ENCODE peak calls at places on chromosome 11, in four cellular contexts. O is IMR-90, G is neuronal stem cell, Y is H9. C is an unnamed sample.

GRCh38 chr11:42631223-42631843 is 680.5 kb upstream of the API5 start:
- DNase-seq in Y (no peak), G (no peak), O (no peak), C (no peak)

GRCh38 chr11:120520091-120520822 is 8.7 kb downstream of the GRIK4 start:
- DNase-seq in G (no peak), Y (no peak), O (no peak), C (no peak)

GRCh38 chr11:995752-996420 is 40.6 kb downstream of the MUC6 start:
- DNase-seq in O (no peak), Y (no peak), G (peak), C (peak)

GRCh38 chr11:19597194-19597593 is 115.4 kb upstream of the NAV2 start:
- DNase-seq in Y (no peak), O (peak), G (no peak), C (peak)

GRCh38 chr11:78168539-78169477 is 19.6 kb downstream of the KCTD21 start:
- DNase-seq in Y (no peak), O (peak), G (no peak), C (peak)

GRCh38 chr11:124896071-124896750 is 1.5 kb downstream of the ROBO4 start:
- DNase-seq in O (no peak), Y (no peak), G (no peak), C (no peak)

GRCh38 chr11:99795999-99796398 is 775.2 kb downstream of the CNTN5 start:
- DNase-seq in O (no peak), Y (no peak), G (no peak), C (no peak)

GRCh38 chr11:16606784-16607674 is 131.4 kb upstream of the C11orf58 start:
- DNase-seq in O (peak), Y (peak), G (peak), C (peak)

GRCh38 chr11:37504925-37505324 is 906.9 kb upstream of the RAG2 start:
- DNase-seq in O (peak), Y (no peak), G (no peak), C (peak)

GRCh38 chr11:37504066-37504611 is 906.1 kb upstream of the RAG2 start:
- DNase-seq in O (peak), G (peak), Y (no peak), C (peak)

GRCh38 chr11:37505406-37505805 is 907.4 kb upstream of the RAG2 start:
- DNase-seq in Y (no peak), G (peak), O (no peak), C (no peak)

GRCh38 chr11:37502202-37502601 is 904.2 kb upstream of the RAG2 start:
- DNase-seq in G (no peak), Y (no peak), O (peak), C (peak)

GRCh38 chr11:37503411-37504065 is 905.5 kb upstream of the RAG2 start:
- DNase-seq in O (no peak), Y (no peak), G (no peak), C (no peak)
- H4K91ac ChIP-seq in O (peak), Y (no peak), G (peak), C (no peak)

GRCh38 chr11:86999859-87000753 is 37.6 kb upstream of the TMEM135 start:
- DNase-seq in O (peak), G (no peak), Y (no peak), C (peak)
- H4K91ac ChIP-seq in O (no peak), G (no peak), Y (no peak), C (no peak)

DNA sequence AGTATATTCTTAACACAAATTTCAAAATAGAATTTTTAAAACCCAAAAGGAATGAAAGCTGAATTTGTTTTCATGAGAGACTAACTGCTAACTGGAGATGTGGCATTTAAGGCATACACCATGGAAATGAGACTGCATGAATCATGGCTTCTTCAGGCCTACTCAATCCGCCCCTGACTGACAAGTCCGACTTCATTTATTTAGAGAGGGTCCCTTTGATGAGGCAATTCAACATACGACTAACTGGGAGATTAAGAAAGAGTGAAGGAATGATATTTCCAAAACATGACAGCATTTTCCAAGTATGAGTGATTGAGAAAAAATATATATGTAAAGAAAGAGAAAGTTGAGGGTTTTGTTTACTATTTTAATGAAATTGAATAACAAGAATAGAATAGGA is 720.1 kb downstream of the DLG2 start:
- DNase-seq in Y (no peak), O (peak), G (no peak), C (no peak)
- H4K91ac ChIP-seq in Y (no peak), O (no peak), G (no peak), C (no peak)

GRCh38 chr11:134544095-134544815 is 132.2 kb upstream of the B3GAT1 start:
- DNase-seq in G (no peak), Y (peak), O (no peak), C (no peak)

GRCh38 chr11:134541355-134541754 is 129.3 kb upstream of the B3GAT1 start:
- DNase-seq in G (no peak), O (no peak), Y (peak), C (no peak)

GRCh38 chr11:134541951-134542350 is 129.9 kb upstream of the B3GAT1 start:
- DNase-seq in G (no peak), Y (no peak), O (no peak), C (no peak)

GRCh38 chr11:134543144-134544044 is 131.4 kb upstream of the B3GAT1 start:
- DNase-seq in G (no peak), O (no peak), Y (peak), C (no peak)

DNA sequence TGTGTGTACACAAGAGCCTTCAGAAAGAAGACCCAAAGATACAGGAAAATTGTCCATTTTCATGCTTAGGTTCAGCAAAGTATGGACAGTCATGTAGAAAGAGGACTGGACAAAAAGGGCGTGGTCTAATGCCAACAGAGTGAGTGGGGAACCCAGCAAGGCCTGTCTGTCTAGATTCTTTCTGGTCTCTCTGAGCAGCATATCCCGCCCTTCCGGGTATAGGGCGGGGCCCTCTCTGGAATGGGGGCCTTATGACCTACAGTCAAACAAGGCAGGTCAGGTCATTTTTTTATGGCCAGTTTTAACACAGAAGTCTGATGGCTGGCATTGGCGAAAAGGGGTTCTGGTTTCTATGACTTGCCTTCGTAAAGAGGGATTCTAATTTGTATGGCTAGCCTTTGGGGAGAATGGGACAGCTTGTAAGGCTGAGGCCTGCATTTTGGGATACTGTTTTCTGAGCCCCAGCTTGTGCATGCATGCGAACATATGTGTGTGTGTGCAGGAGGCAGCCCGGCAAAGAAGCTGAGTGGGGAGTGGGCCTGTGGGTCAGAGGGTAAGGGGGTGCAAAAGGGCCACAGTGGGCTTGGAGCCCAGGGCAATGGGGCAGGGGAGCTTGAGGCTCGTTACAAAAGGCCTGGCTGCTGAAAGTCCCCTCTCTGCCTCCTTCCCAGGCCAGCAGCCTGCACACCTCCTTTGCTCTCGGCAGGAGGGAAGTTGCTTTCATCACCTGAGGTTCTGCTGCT is 130.5 kb upstream of the B3GAT1 start:
- DNase-seq in Y (peak), G (no peak), O (no peak), C (no peak)
- H4K91ac ChIP-seq in Y (no peak), G (no peak), O (no peak), C (no peak)

GRCh38 chr11:67373916-67374570 is 645 bp upstream of the CLCF1 start:
- DNase-seq in Y (peak), O (peak), G (peak), C (peak)
- H4K91ac ChIP-seq in Y (no peak), O (peak), G (no peak), C (peak)

GRCh38 chr11:57641426-57641825 is 8.3 kb downstream of the YPEL4 start:
- DNase-seq in G (no peak), O (peak), Y (no peak), C (peak)

GRCh38 chr11:57646221-57646620 is 3.5 kb downstream of the YPEL4 start:
- DNase-seq in G (no peak), O (no peak), Y (no peak), C (no peak)

GRCh38 chr11:57645716-57646085 is 4.0 kb downstream of the YPEL4 start:
- DNase-seq in Y (no peak), G (no peak), O (no peak), C (no peak)

GRCh38 chr11:57644748-57645715 is 4.7 kb downstream of the YPEL4 start:
- DNase-seq in Y (peak), G (peak), O (peak), C (peak)

DNA sequence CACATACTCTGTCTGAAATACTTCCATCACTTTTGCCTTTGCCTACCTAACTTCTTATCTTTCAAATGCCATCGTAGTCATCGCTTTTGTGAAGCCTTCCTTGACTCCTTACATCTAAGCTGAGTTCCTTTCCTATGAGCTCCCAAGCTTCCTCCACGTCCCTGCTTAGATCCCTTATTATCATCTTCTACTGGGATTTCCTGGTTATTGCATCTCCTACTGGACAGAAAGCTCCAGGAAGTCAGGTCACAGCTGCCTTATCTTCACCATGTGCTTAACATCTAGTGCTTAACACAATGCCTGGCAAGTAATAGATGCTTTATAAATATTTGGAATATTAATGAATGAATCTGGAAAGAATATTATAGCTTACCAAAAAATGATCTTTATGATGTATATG is 5.9 kb downstream of the YPEL4 start:
- DNase-seq in Y (no peak), O (peak), G (no peak), C (peak)
- H4K91ac ChIP-seq in Y (no peak), O (no peak), G (no peak), C (no peak)